ENCODE peak calls at places on chromosomes 7 and 10, in eight cellular contexts. One of them, this sample, is unnamed.

GRCh38 chr7:127782075-127782474 is 130.1 kb downstream of the SND1 start:
- DNase-seq in H4: no peak
- DNase-seq in T-cell: no peak
- DNase-seq in iris pigment epithelial cell: no peak
- DNase-seq in HCEC 1CT: no peak
- DNase-seq in EL: no peak
- DNase-seq in GM12878: no peak
- DNase-seq in stimulated activated CD8-positive, alpha-beta memory T cell treated with anti-CD3 and anti-CD28 coated beads, Interleukin-15, amount 100 ng/mL, for 4 hours: no peak
- DNase-seq in this sample: no peak

GRCh38 chr7:139095194-139095659 is 14.3 kb downstream of the ZC3HAV1 start:
- DNase-seq in H4: no peak
- DNase-seq in GM12878: peak
- DNase-seq in HCEC 1CT: no peak
- DNase-seq in EL: no peak
- DNase-seq in T-cell: peak
- DNase-seq in stimulated activated CD8-positive, alpha-beta memory T cell treated with anti-CD3 and anti-CD28 coated beads, Interleukin-15, amount 100 ng/mL, for 4 hours: peak
- DNase-seq in iris pigment epithelial cell: no peak
- DNase-seq in this sample: no peak

GRCh38 chr7:137316643-137317042 is 26.9 kb downstream of the PTN start:
- DNase-seq in stimulated activated CD8-positive, alpha-beta memory T cell treated with anti-CD3 and anti-CD28 coated beads, Interleukin-15, amount 100 ng/mL, for 4 hours: no peak
- DNase-seq in H4: no peak
- DNase-seq in GM12878: no peak
- DNase-seq in iris pigment epithelial cell: no peak
- DNase-seq in EL: no peak
- DNase-seq in T-cell: no peak
- DNase-seq in HCEC 1CT: no peak
- DNase-seq in this sample: no peak

GRCh38 chr7:112603673-112604072 is 122.9 kb downstream of the LSMEM1 start:
- DNase-seq in GM12878: no peak
- DNase-seq in T-cell: no peak
- DNase-seq in EL: no peak
- DNase-seq in iris pigment epithelial cell: no peak
- DNase-seq in HCEC 1CT: no peak
- DNase-seq in stimulated activated CD8-positive, alpha-beta memory T cell treated with anti-CD3 and anti-CD28 coated beads, Interleukin-15, amount 100 ng/mL, for 4 hours: no peak
- DNase-seq in H4: no peak
- DNase-seq in this sample: no peak

GRCh38 chr7:67484244-67484751 is 487.7 kb downstream of the TYW1 start:
- DNase-seq in iris pigment epithelial cell: peak
- DNase-seq in GM12878: no peak
- DNase-seq in HCEC 1CT: peak
- DNase-seq in H4: peak
- DNase-seq in EL: peak
- DNase-seq in stimulated activated CD8-positive, alpha-beta memory T cell treated with anti-CD3 and anti-CD28 coated beads, Interleukin-15, amount 100 ng/mL, for 4 hours: no peak
- DNase-seq in T-cell: no peak
- DNase-seq in this sample: peak

GRCh38 chr10:49263591-49263990 is 35.4 kb upstream of the C10orf71 start:
- DNase-seq in HCEC 1CT: no peak
- DNase-seq in GM12878: no peak
- DNase-seq in stimulated activated CD8-positive, alpha-beta memory T cell treated with anti-CD3 and anti-CD28 coated beads, Interleukin-15, amount 100 ng/mL, for 4 hours: no peak
- DNase-seq in EL: no peak
- DNase-seq in H4: no peak
- DNase-seq in iris pigment epithelial cell: no peak
- DNase-seq in T-cell: no peak
- DNase-seq in this sample: no peak

GRCh38 chr7:123769371-123769770 is 20.6 kb upstream of the WASL start:
- DNase-seq in H4: peak
- DNase-seq in T-cell: no peak
- DNase-seq in HCEC 1CT: peak
- DNase-seq in GM12878: no peak
- DNase-seq in iris pigment epithelial cell: peak
- DNase-seq in stimulated activated CD8-positive, alpha-beta memory T cell treated with anti-CD3 and anti-CD28 coated beads, Interleukin-15, amount 100 ng/mL, for 4 hours: no peak
- DNase-seq in EL: peak
- DNase-seq in this sample: peak

GRCh38 chr7:116859323-116859722 is 3.1 kb upstream of the CAPZA2 start:
- DNase-seq in EL: peak
- DNase-seq in T-cell: no peak
- DNase-seq in H4: no peak
- DNase-seq in HCEC 1CT: peak
- DNase-seq in GM12878: no peak
- DNase-seq in iris pigment epithelial cell: peak
- DNase-seq in stimulated activated CD8-positive, alpha-beta memory T cell treated with anti-CD3 and anti-CD28 coated beads, Interleukin-15, amount 100 ng/mL, for 4 hours: no peak
- DNase-seq in this sample: peak

GRCh38 chr7:35802649-35803048 is 1.8 kb downstream of the SEPTIN7 start:
- DNase-seq in iris pigment epithelial cell: no peak
- DNase-seq in HCEC 1CT: no peak
- DNase-seq in stimulated activated CD8-positive, alpha-beta memory T cell treated with anti-CD3 and anti-CD28 coated beads, Interleukin-15, amount 100 ng/mL, for 4 hours: no peak
- DNase-seq in T-cell: no peak
- DNase-seq in EL: no peak
- DNase-seq in H4: no peak
- DNase-seq in GM12878: no peak
- DNase-seq in this sample: peak

GRCh38 chr10:92972066-92972870 is 88.3 kb upstream of the CYP26C1 start:
- DNase-seq in T-cell: no peak
- DNase-seq in H4: peak
- DNase-seq in HCEC 1CT: peak
- DNase-seq in GM12878: no peak
- DNase-seq in iris pigment epithelial cell: peak
- DNase-seq in stimulated activated CD8-positive, alpha-beta memory T cell treated with anti-CD3 and anti-CD28 coated beads, Interleukin-15, amount 100 ng/mL, for 4 hours: no peak
- DNase-seq in EL: peak
- DNase-seq in this sample: peak